ENCODE peak calls at places on chromosome 19, in ten cellular contexts. A is stimulated activated CD4-positive, alpha-beta T cell treated with anti-CD3 and anti-CD28 coated beads, Interleukin-1b, Interleukin-23, amount 100 ng/mL, for 48 hours; M is stimulated activated naive CD8-positive, alpha-beta T cell treated with anti-CD3 and anti-CD28 coated beads, Interleukin-15, amount 100 ng/mL, for 72 hours; X is AG09319; C is activated CD4-positive, CD25-positive, alpha-beta regulatory T cell treated with anti-CD3 and anti-CD28 coated beads, Interleukin-2, amount 50 U/mL, for 72 hours; V is B cell; L is astrocyte of the cerebellum; B is MM.1S; P is brain pericyte; J is fibroblast of lung. N is an unnamed sample.

GRCh38 chr19:41225238-41226052 is 6.4 kb downstream of the AXL start:
- DNase-seq in L (peak), C (peak), M (peak), A (peak), B (no peak), X (peak), J (peak), P (peak), V (no peak), N (no peak)

GRCh38 chr19:38665950-38666661 is 18.7 kb downstream of the ACTN4 start:
- DNase-seq in P (no peak), B (no peak), M (no peak), L (no peak), A (no peak), J (peak), V (no peak), X (no peak), C (no peak), N (no peak)

GRCh38 chr19:1822210-1822609 is 10.1 kb upstream of the ATP8B3 start:
- DNase-seq in V (no peak), P (no peak), A (no peak), M (no peak), C (no peak), J (no peak), L (no peak), B (no peak), X (no peak), N (no peak)

GRCh38 chr19:1945899-1946298 is 4.9 kb downstream of the CSNK1G2 start:
- DNase-seq in C (peak), B (no peak), J (peak), X (no peak), A (peak), V (peak), L (no peak), P (no peak), M (peak), N (no peak)

GRCh38 chr19:55320844-55321419 is 4.2 kb downstream of the TMEM150B start:
- DNase-seq in C (no peak), B (no peak), L (no peak), A (no peak), V (peak), X (no peak), J (no peak), P (no peak), M (no peak), N (no peak)

GRCh38 chr19:50050406-50051223 is 24.8 kb downstream of the ZNF473 start:
- DNase-seq in P (no peak), M (peak), C (peak), A (peak), X (peak), L (no peak), V (peak), B (no peak), J (peak), N (no peak)

GRCh38 chr19:7450243-7451223 is 38.3 kb downstream of the PEX11G start:
- DNase-seq in M (no peak), J (peak), L (peak), V (no peak), C (no peak), B (peak), P (peak), X (no peak), A (no peak), N (peak)

GRCh38 chr19:9885077-9885552 is 50.0 kb downstream of the PIN1 start:
- DNase-seq in A (no peak), M (no peak), L (no peak), P (no peak), V (no peak), B (no peak), J (peak), X (peak), C (no peak), N (no peak)

GRCh38 chr19:5479958-5480357 is 24.7 kb downstream of the ZNRF4 start:
- DNase-seq in L (no peak), M (no peak), A (no peak), P (no peak), V (no peak), B (no peak), X (no peak), J (no peak), C (no peak), N (no peak)

GRCh38 chr19:1730157-1730556 is 23.1 kb upstream of the ONECUT3 start:
- DNase-seq in V (no peak), J (no peak), L (no peak), C (no peak), M (no peak), B (no peak), P (no peak), X (no peak), A (no peak), N (no peak)

GRCh38 chr19:30082611-30083010 is 140.6 kb downstream of the URI1 start:
- DNase-seq in A (no peak), P (no peak), B (no peak), X (no peak), M (no peak), L (no peak), C (no peak), J (no peak), V (no peak), N (no peak)

GRCh38 chr19:2533686-2534085 is 57.8 kb downstream of the GADD45B start:
- DNase-seq in A (no peak), J (no peak), M (no peak), X (no peak), V (no peak), B (no peak), L (no peak), P (no peak), C (no peak), N (no peak)

GRCh38 chr19:35563207-35563829 is at the start of gene ATP4A:
- DNase-seq in L (no peak), B (no peak), A (no peak), V (no peak), X (no peak), M (no peak), C (no peak), J (no peak), P (no peak), N (no peak)

GRCh38 chr19:51777570-51778460 is 16.8 kb downstream of the FPR2 start:
- DNase-seq in P (no peak), V (peak), X (peak), J (peak), C (peak), L (peak), A (peak), M (peak), B (peak), N (peak)

GRCh38 chr19:11375143-11375948 is 880 bp downstream of the SWSAP1 start:
- DNase-seq in P (no peak), J (no peak), V (peak), B (peak), L (no peak), M (peak), C (peak), A (peak), X (no peak), N (no peak)

GRCh38 chr19:30788105-30788765 is 416.1 kb downstream of the ZNF536 start:
- DNase-seq in P (no peak), V (no peak), B (no peak), C (no peak), X (no peak), A (no peak), J (no peak), M (no peak), L (no peak), N (no peak)

GRCh38 chr19:34269968-34270621 is 15.7 kb downstream of the GARRE1 start:
- DNase-seq in C (peak), B (peak), J (peak), M (peak), L (no peak), X (no peak), V (peak), P (no peak), A (peak), N (peak)

GRCh38 chr19:511101-511841 is 4.0 kb downstream of the TPGS1 start:
- DNase-seq in V (peak), B (peak), M (peak), C (peak), J (peak), A (peak), L (no peak), P (no peak), X (no peak), N (no peak)

GRCh38 chr19:5603626-5604025 is 18.9 kb downstream of the SAFB2 start:
- DNase-seq in P (no peak), J (no peak), C (no peak), L (no peak), B (no peak), X (no peak), V (no peak), M (no peak), A (no peak), N (no peak)

GRCh38 chr19:35206379-35206778 is 22.2 kb downstream of the FAM187B start:
- DNase-seq in J (no peak), B (peak), L (no peak), M (peak), A (peak), V (peak), P (no peak), C (no peak), X (no peak), N (no peak)

GRCh38 chr19:19578241-19578640 is 40.2 kb downstream of the CILP2 start:
- DNase-seq in C (no peak), L (no peak), A (no peak), J (no peak), P (no peak), X (no peak), V (no peak), M (no peak), B (no peak), N (no peak)

GRCh38 chr19:16825312-16826168 is 3.7 kb upstream of the SIN3B start:
- DNase-seq in J (peak), P (peak), V (no peak), L (peak), X (peak), M (no peak), A (no peak), C (no peak), B (no peak), N (no peak)

GRCh38 chr19:1232652-1233360 is 5.0 kb downstream of the CBARP start:
- DNase-seq in A (no peak), X (no peak), J (peak), V (peak), C (no peak), P (no peak), L (no peak), M (no peak), B (no peak), N (no peak)

GRCh38 chr19:46726551-46726950 is 9.6 kb upstream of the PRKD2 start:
- DNase-seq in L (no peak), B (no peak), V (no peak), X (no peak), A (no peak), J (no peak), M (no peak), P (no peak), C (no peak), N (no peak)

N was measured in SK-N-MC.